ENCODE peak calls at places on chromosomes 2 and 18, in five cellular contexts. E is natural killer cell; Y is activated naive CD8-positive, alpha-beta T cell treated with anti-CD3 and anti-CD28 coated beads, Interleukin-2, amount 50 U/mL, for 24 hours; V is activated CD8-positive, alpha-beta memory T cell treated with anti-CD3 and anti-CD28 coated beads, Interleukin-2, amount 10 ng/mL, durations not matched to agents 7 days and 5 days; M is CD4-positive, alpha-beta T cell. Q is an unnamed sample.

GRCh38 chr2:55809875-55810620 is 113.5 kb downstream of the EFEMP1 start:
- ATAC-seq in M (no peak), Y (no peak), V (no peak), E (no peak), Q (no peak)

GRCh38 chr2:39524756-39525635 is 87.9 kb upstream of the MAP4K3 start:
- ATAC-seq in E (no peak), V (no peak), Y (no peak), M (no peak), Q (no peak)

GRCh38 chr2:26356771-26357170 is 10.2 kb upstream of the ADGRF3 start:
- ATAC-seq in M (no peak), E (no peak), Y (no peak), V (no peak), Q (peak; percentile 28)

GRCh38 chr18:41113885-41114482 is 841.0 kb upstream of the PIK3C3 start:
- ATAC-seq in E (no peak), M (no peak), Y (no peak), V (no peak), Q (no peak)

GRCh38 chr2:9703085-9703641 is 72.4 kb upstream of the YWHAQ start:
- ATAC-seq in M (peak; percentile 88), V (peak; percentile 94), E (peak; percentile 84), Y (peak; percentile 96), Q (peak; percentile 96)

GRCh38 chr2:227214622-227215041 is 50.2 kb downstream of the COL4A3 start:
- ATAC-seq in M (no peak), E (no peak), V (no peak), Y (no peak), Q (no peak)

GRCh38 chr2:37189452-37190153 is 1.1 kb upstream of the SULT6B1 start:
- ATAC-seq in M (no peak), E (no peak), Y (peak; percentile 74), V (peak; percentile 42), Q (peak; percentile 66)

GRCh38 chr2:176079285-176079830 is 4.4 kb downstream of the EVX2 start:
- ATAC-seq in M (no peak), E (no peak), V (no peak), Y (no peak), Q (no peak)

GRCh38 chr2:33419548-33420255 is 56.7 kb upstream of the RASGRP3 start:
- ATAC-seq in M (no peak), Y (no peak), E (no peak), V (no peak), Q (no peak)

GRCh38 chr2:33168973-33169372 is 222.2 kb downstream of the LTBP1 start:
- ATAC-seq in Y (no peak), M (no peak), E (no peak), V (no peak), Q (no peak)

GRCh38 chr18:22282311-22283235 is 113.2 kb downstream of the GATA6 start:
- ATAC-seq in Y (peak; percentile 72), M (peak; percentile 75), V (peak; percentile 89), E (peak; percentile 83), Q (peak; percentile 66)

GRCh38 chr2:127155901-127156300 is 48.9 kb upstream of the BIN1 start:
- ATAC-seq in V (no peak), Y (no peak), M (no peak), E (no peak), Q (no peak)

GRCh38 chr18:21660078-21660477 is 44.5 kb downstream of the ABHD3 start:
- ATAC-seq in V (peak; percentile 57), M (no peak), E (no peak), Y (no peak), Q (peak; percentile 40)

GRCh38 chr2:46836295-46837111 is 79.1 kb downstream of the MCFD2 start:
- ATAC-seq in Y (no peak), E (no peak), M (no peak), V (no peak), Q (no peak)

GRCh38 chr18:79100944-79101343 is 31.8 kb downstream of the ATP9B start:
- ATAC-seq in E (no peak), V (no peak), M (no peak), Y (no peak), Q (no peak)

GRCh38 chr2:120845281-120845680 is 109.6 kb downstream of the GLI2 start:
- ATAC-seq in Y (no peak), M (no peak), E (no peak), V (no peak), Q (no peak)

GRCh38 chr18:36812686-36813085 is 16.1 kb downstream of the TPGS2 start:
- ATAC-seq in Y (no peak), M (no peak), E (no peak), V (no peak), Q (no peak)

GRCh38 chr2:196592912-196593881 is 46.3 kb upstream of the CCDC150 start:
- ATAC-seq in V (peak; percentile 75), M (no peak), Y (peak; percentile 62), E (no peak), Q (peak; percentile 31)

GRCh38 chr2:107627926-107628325 is 198.8 kb upstream of the RGPD4 start:
- ATAC-seq in E (no peak), Y (no peak), V (no peak), M (no peak), Q (no peak)

GRCh38 chr2:2613279-2614199 is 282.5 kb upstream of the MYT1L start:
- ATAC-seq in E (peak; percentile 99), Y (peak; percentile 100), V (peak; percentile 99), M (peak; percentile 97), Q (peak; percentile 99)

GRCh38 chr2:58702302-58702696 is 461.2 kb upstream of the FANCL start:
- ATAC-seq in Y (no peak), E (no peak), V (no peak), M (no peak), Q (no peak)

GRCh38 chr2:109287838-109288237 is 158.8 kb downstream of the SH3RF3 start:
- ATAC-seq in E (no peak), M (no peak), Y (no peak), V (no peak), Q (no peak)

GRCh38 chr2:36789181-36789804 is 92.8 kb downstream of the VIT start:
- ATAC-seq in E (peak; percentile 33), M (no peak), V (no peak), Y (no peak), Q (no peak)

GRCh38 chr2:105563000-105563719 is 164.3 kb upstream of the FHL2 start:
- ATAC-seq in Y (no peak), E (no peak), V (no peak), M (no peak), Q (no peak)

GRCh38 chr2:207903236-207903635 is 122.1 kb downstream of the PLEKHM3 start:
- ATAC-seq in V (no peak), Y (no peak), M (no peak), E (no peak), Q (no peak)

GRCh38 chr18:79890638-79891037 is 60.8 kb downstream of the SLC66A2 start:
- ATAC-seq in M (no peak), E (no peak), Y (peak; percentile 81), V (no peak), Q (peak; percentile 99)

GRCh38 chr2:56230171-56230570 is 46.4 kb downstream of the CCDC85A start:
- ATAC-seq in V (no peak), Y (no peak), E (no peak), M (no peak), Q (no peak)

GRCh38 chr18:9449580-9449979 is 25.7 kb upstream of the RALBP1 start:
- ATAC-seq in V (no peak), Y (no peak), E (no peak), M (no peak), Q (no peak)

GRCh38 chr18:69795785-69796184 is 151.9 kb downstream of the CD226 start:
- ATAC-seq in Y (no peak), V (no peak), E (no peak), M (no peak), Q (no peak)

GRCh38 chr2:86507600-86507999 is 55.6 kb downstream of the CHMP3 start:
- ATAC-seq in Y (no peak), E (no peak), M (no peak), V (no peak), Q (no peak)

GRCh38 chr2:222884114-222884764 is 23.4 kb downstream of the ACSL3 start:
- ATAC-seq in Y (no peak), M (no peak), V (no peak), E (no peak), Q (no peak)

GRCh38 chr2:125861461-125861860 is 794.5 kb upstream of the GYPC start:
- ATAC-seq in M (no peak), E (no peak), Y (no peak), V (no peak), Q (no peak)

GRCh38 chr2:143581989-143582719 is 452.9 kb downstream of the ARHGAP15 start:
- ATAC-seq in E (no peak), V (no peak), Y (no peak), M (no peak), Q (no peak)